ENCODE peak calls at places on chromosomes 6 and 20, in five cellular contexts. One of them, this sample, is unnamed.

GRCh38 chr20:17895641-17896246 is 72.8 kb downstream of the SNX5 start:
- DNase-seq in H9: no peak
- DNase-seq in H1: no peak
- DNase-seq in trophoblast cell: peak; percentile 38
- DNase-seq in neuronal stem cell: no peak
- DNase-seq in this sample: peak; percentile 28

GRCh38 chr20:43536817-43537440 is 21.9 kb upstream of the SGK2 start:
- DNase-seq in H9: no peak
- DNase-seq in H1: no peak
- DNase-seq in trophoblast cell: peak; percentile 75
- DNase-seq in neuronal stem cell: no peak
- DNase-seq in this sample: no peak

GRCh38 chr6:134004714-134005113 is 47.7 kb downstream of the SLC2A12 start:
- DNase-seq in H9: no peak
- DNase-seq in H1: no peak
- DNase-seq in trophoblast cell: no peak
- DNase-seq in neuronal stem cell: no peak
- DNase-seq in this sample: no peak

GRCh38 chr6:43174263-43175112 is 3.4 kb downstream of the SRF start:
- DNase-seq in H9: peak; percentile 99
- DNase-seq in H1: peak; percentile 90
- DNase-seq in trophoblast cell: peak; percentile 99
- DNase-seq in neuronal stem cell: peak; percentile 96
- DNase-seq in this sample: peak; percentile 100

GRCh38 chr20:13788167-13788834 is 3.5 kb downstream of the NDUFAF5 start:
- DNase-seq in H9: peak; percentile 46
- DNase-seq in H1: no peak
- DNase-seq in trophoblast cell: peak; percentile 69
- DNase-seq in neuronal stem cell: peak; percentile 21
- DNase-seq in this sample: peak; percentile 76

GRCh38 chr20:34390769-34391447 is 27.8 kb downstream of the ITCH start:
- DNase-seq in H9: no peak
- DNase-seq in H1: peak; percentile 2
- DNase-seq in trophoblast cell: peak; percentile 91
- DNase-seq in neuronal stem cell: no peak
- DNase-seq in this sample: peak; percentile 83

GRCh38 chr6:119871520-119871919 is 522.0 kb upstream of the MAN1A1 start:
- DNase-seq in H9: no peak
- DNase-seq in H1: no peak
- DNase-seq in trophoblast cell: no peak
- DNase-seq in neuronal stem cell: no peak
- DNase-seq in this sample: no peak

GRCh38 chr20:50292324-50293243 is 102.0 kb downstream of the CEBPB start:
- DNase-seq in H9: peak; percentile 58
- DNase-seq in H1: no peak
- DNase-seq in trophoblast cell: peak; percentile 73
- DNase-seq in neuronal stem cell: no peak
- DNase-seq in this sample: peak; percentile 98

GRCh38 chr20:36155629-36155971 is 1.1 kb downstream of the EPB41L1 start:
- DNase-seq in H9: no peak
- DNase-seq in H1: no peak
- DNase-seq in trophoblast cell: no peak
- DNase-seq in neuronal stem cell: no peak
- DNase-seq in this sample: no peak

GRCh38 chr6:146410851-146411595 is 132.6 kb upstream of the RAB32 start:
- DNase-seq in H9: no peak
- DNase-seq in H1: no peak
- DNase-seq in trophoblast cell: peak; percentile 15
- DNase-seq in neuronal stem cell: no peak
- DNase-seq in this sample: peak; percentile 47

GRCh38 chr6:96537726-96538125 is 16.1 kb downstream of the UFL1 start:
- DNase-seq in H9: no peak
- DNase-seq in H1: no peak
- DNase-seq in trophoblast cell: no peak
- DNase-seq in neuronal stem cell: no peak
- DNase-seq in this sample: no peak

GRCh38 chr20:62269378-62269777 is 31.1 kb downstream of the OSBPL2 start:
- DNase-seq in H9: no peak
- DNase-seq in H1: no peak
- DNase-seq in trophoblast cell: no peak
- DNase-seq in neuronal stem cell: no peak
- DNase-seq in this sample: no peak

GRCh38 chr6:94130458-94130857 is 711.1 kb upstream of the EPHA7 start:
- DNase-seq in H9: no peak
- DNase-seq in H1: no peak
- DNase-seq in trophoblast cell: no peak
- DNase-seq in neuronal stem cell: peak; percentile 54
- DNase-seq in this sample: no peak

GRCh38 chr6:121105461-121105860 is 228.8 kb downstream of the TBC1D32 start:
- DNase-seq in H9: no peak
- DNase-seq in H1: no peak
- DNase-seq in trophoblast cell: peak; percentile 47
- DNase-seq in neuronal stem cell: no peak
- DNase-seq in this sample: no peak

GRCh38 chr20:53872561-53873248 is 197.7 kb downstream of the BCAS1 start:
- DNase-seq in H9: no peak
- DNase-seq in H1: no peak
- DNase-seq in trophoblast cell: no peak
- DNase-seq in neuronal stem cell: no peak
- DNase-seq in this sample: no peak

GRCh38 chr6:105568121-105568520 is 165.2 kb upstream of the PREP start:
- DNase-seq in H9: no peak
- DNase-seq in H1: no peak
- DNase-seq in trophoblast cell: peak; percentile 43
- DNase-seq in neuronal stem cell: no peak
- DNase-seq in this sample: no peak

GRCh38 chr6:36479256-36479655 is 36.5 kb downstream of the KCTD20 start:
- DNase-seq in H9: no peak
- DNase-seq in H1: no peak
- DNase-seq in trophoblast cell: peak; percentile 78
- DNase-seq in neuronal stem cell: no peak
- DNase-seq in this sample: no peak

GRCh38 chr6:49553353-49553752 is 2.9 kb downstream of the C6orf141 start:
- DNase-seq in H9: no peak
- DNase-seq in H1: no peak
- DNase-seq in trophoblast cell: peak; percentile 89
- DNase-seq in neuronal stem cell: no peak
- DNase-seq in this sample: no peak

GRCh38 chr20:61699184-61700066 is 366.3 kb downstream of the TAF4 start:
- DNase-seq in H9: no peak
- DNase-seq in H1: no peak
- DNase-seq in trophoblast cell: no peak
- DNase-seq in neuronal stem cell: peak; percentile 12
- DNase-seq in this sample: peak; percentile 19

GRCh38 chr6:149889321-149889720 is 8.6 kb downstream of the RAET1E start:
- DNase-seq in H9: no peak
- DNase-seq in H1: no peak
- DNase-seq in trophoblast cell: no peak
- DNase-seq in neuronal stem cell: no peak
- DNase-seq in this sample: peak; percentile 39

GRCh38 chr6:100269189-100269588 is 195.5 kb downstream of the SIM1 start:
- DNase-seq in H9: no peak
- DNase-seq in H1: no peak
- DNase-seq in trophoblast cell: peak; percentile 22
- DNase-seq in neuronal stem cell: no peak
- DNase-seq in this sample: peak; percentile 37

GRCh38 chr6:163416640-163417253 is 2.2 kb downstream of the QKI start:
- DNase-seq in H9: no peak
- DNase-seq in H1: no peak
- DNase-seq in trophoblast cell: peak; percentile 95
- DNase-seq in neuronal stem cell: peak; percentile 66
- DNase-seq in this sample: peak; percentile 90
- H3K4me2 ChIP-seq in H9: peak overlapping the region; percentile 95
- H3K4me2 ChIP-seq in H1: peak overlapping the region; percentile 63
- H3K4me2 ChIP-seq in trophoblast cell: peak overlapping the region; percentile 76
- H3K4me2 ChIP-seq in neuronal stem cell: peak overlapping the region; percentile 58
- H3K4me2 ChIP-seq in this sample: peak overlapping the region; percentile 68

GRCh38 chr6:8436956-8437355 is 1.6 kb upstream of the SLC35B3 start:
- DNase-seq in H9: no peak
- DNase-seq in H1: no peak
- DNase-seq in trophoblast cell: no peak
- DNase-seq in neuronal stem cell: no peak
- DNase-seq in this sample: no peak

GRCh38 chr6:8437813-8438212 is 2.5 kb upstream of the SLC35B3 start:
- DNase-seq in H9: no peak
- DNase-seq in H1: no peak
- DNase-seq in trophoblast cell: no peak
- DNase-seq in neuronal stem cell: no peak
- DNase-seq in this sample: no peak

GRCh38 chr6:8434727-8435092 is 635 bp downstream of the SLC35B3 start:
- DNase-seq in H9: no peak
- DNase-seq in H1: no peak
- DNase-seq in trophoblast cell: peak; percentile 29
- DNase-seq in neuronal stem cell: no peak
- DNase-seq in this sample: no peak

GRCh38 chr6:8435845-8436168 is 462 bp upstream of the SLC35B3 start:
- DNase-seq in H9: no peak
- DNase-seq in H1: no peak
- DNase-seq in trophoblast cell: peak; percentile 93
- DNase-seq in neuronal stem cell: peak; percentile 4
- DNase-seq in this sample: no peak

GRCh38 chr6:8435093-8435844 is at the start of gene SLC35B3:
- DNase-seq in H9: peak; percentile 94
- DNase-seq in H1: peak; percentile 67
- DNase-seq in trophoblast cell: peak; percentile 100
- DNase-seq in neuronal stem cell: peak; percentile 90
- DNase-seq in this sample: peak; percentile 91
- H2BK5ac ChIP-seq in H9: no peak within 1 kb of the TSS
- H2BK5ac ChIP-seq in H1: peak within 1 kb of the TSS; percentile 92
- H2BK5ac ChIP-seq in trophoblast cell: peak within 1 kb of the TSS; percentile 81
- H2BK5ac ChIP-seq in neuronal stem cell: no peak within 1 kb of the TSS
- H2BK5ac ChIP-seq in this sample: peak within 1 kb of the TSS; percentile 69

GRCh38 chr6:157996918-157997702 is 15.4 kb downstream of the SYNJ2 start:
- DNase-seq in H9: no peak
- DNase-seq in H1: no peak
- DNase-seq in trophoblast cell: no peak
- DNase-seq in neuronal stem cell: no peak
- DNase-seq in this sample: no peak

GRCh38 chr6:157993076-157993475 is 11.4 kb downstream of the SYNJ2 start:
- DNase-seq in H9: no peak
- DNase-seq in H1: no peak
- DNase-seq in trophoblast cell: no peak
- DNase-seq in neuronal stem cell: no peak
- DNase-seq in this sample: no peak

GRCh38 chr6:157995458-157995857 is 13.8 kb downstream of the SYNJ2 start:
- DNase-seq in H9: no peak
- DNase-seq in H1: no peak
- DNase-seq in trophoblast cell: no peak
- DNase-seq in neuronal stem cell: no peak
- DNase-seq in this sample: no peak

GRCh38 chr6:157996201-157996712 is 14.6 kb downstream of the SYNJ2 start:
- DNase-seq in H9: no peak
- DNase-seq in H1: no peak
- DNase-seq in trophoblast cell: no peak
- DNase-seq in neuronal stem cell: no peak
- DNase-seq in this sample: no peak

GRCh38 chr6:157994126-157994795 is 12.6 kb downstream of the SYNJ2 start:
- DNase-seq in H9: no peak
- DNase-seq in H1: no peak
- DNase-seq in trophoblast cell: peak; percentile 72
- DNase-seq in neuronal stem cell: no peak
- DNase-seq in this sample: no peak
- H2BK12ac ChIP-seq in H9: no peak overlapping the region
- H2BK12ac ChIP-seq in H1: no peak overlapping the region
- H2BK12ac ChIP-seq in trophoblast cell: no peak overlapping the region
- H2BK12ac ChIP-seq in neuronal stem cell: no peak overlapping the region
- H2BK12ac ChIP-seq in this sample: no peak overlapping the region

GRCh38 chr20:32474967-32475819 is 109.9 kb downstream of the NOL4L start:
- DNase-seq in H9: peak; percentile 66
- DNase-seq in H1: no peak
- DNase-seq in trophoblast cell: no peak
- DNase-seq in neuronal stem cell: peak; percentile 49
- DNase-seq in this sample: peak; percentile 95

GRCh38 chr20:32474009-32474716 is 111.0 kb downstream of the NOL4L start:
- DNase-seq in H9: no peak
- DNase-seq in H1: no peak
- DNase-seq in trophoblast cell: no peak
- DNase-seq in neuronal stem cell: no peak
- DNase-seq in this sample: no peak

GRCh38 chr20:32472581-32473207 is 112.4 kb downstream of the NOL4L start:
- DNase-seq in H9: no peak
- DNase-seq in H1: no peak
- DNase-seq in trophoblast cell: no peak
- DNase-seq in neuronal stem cell: no peak
- DNase-seq in this sample: no peak

GRCh38 chr20:32473231-32474008 is 111.7 kb downstream of the NOL4L start:
- DNase-seq in H9: no peak
- DNase-seq in H1: no peak
- DNase-seq in trophoblast cell: no peak
- DNase-seq in neuronal stem cell: peak; percentile 82
- DNase-seq in this sample: no peak

DNA sequence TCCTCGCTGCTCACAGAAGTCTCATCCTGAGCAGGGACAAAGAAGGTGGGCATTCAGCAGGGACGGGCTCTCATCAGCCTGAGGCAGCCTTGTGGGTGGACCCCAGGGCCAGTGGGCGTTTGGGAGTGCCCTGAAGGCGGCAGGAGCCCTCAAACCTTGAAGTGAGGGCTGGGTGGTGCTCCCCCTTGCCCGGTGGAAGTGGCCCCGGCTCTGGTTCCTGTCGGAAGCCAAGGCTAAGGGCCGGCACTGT is 110.5 kb downstream of the NOL4L start:
- DNase-seq in H9: no peak
- DNase-seq in H1: no peak
- DNase-seq in trophoblast cell: no peak
- DNase-seq in neuronal stem cell: no peak
- DNase-seq in this sample: peak; percentile 22
- H3K4me2 ChIP-seq in H9: no peak overlapping the region
- H3K4me2 ChIP-seq in H1: peak overlapping the region; percentile 66
- H3K4me2 ChIP-seq in trophoblast cell: peak overlapping the region; percentile 54
- H3K4me2 ChIP-seq in neuronal stem cell: no peak overlapping the region
- H3K4me2 ChIP-seq in this sample: peak overlapping the region; percentile 74

GRCh38 chr6:143678980-143679379 is 1.2 kb downstream of the PHACTR2 start:
- DNase-seq in H9: no peak
- DNase-seq in H1: no peak
- DNase-seq in trophoblast cell: no peak
- DNase-seq in neuronal stem cell: no peak
- DNase-seq in this sample: no peak
- H2BK5ac ChIP-seq in H9: no peak overlapping the region
- H2BK5ac ChIP-seq in H1: no peak overlapping the region
- H2BK5ac ChIP-seq in trophoblast cell: peak overlapping the region; percentile 63
- H2BK5ac ChIP-seq in neuronal stem cell: no peak overlapping the region
- H2BK5ac ChIP-seq in this sample: no peak overlapping the region

GRCh38 chr6:7493866-7494265 is 47.6 kb upstream of the DSP start:
- DNase-seq in H9: no peak
- DNase-seq in H1: no peak
- DNase-seq in trophoblast cell: peak; percentile 79
- DNase-seq in neuronal stem cell: no peak
- DNase-seq in this sample: no peak
- H2BK12ac ChIP-seq in H9: no peak overlapping the region
- H2BK12ac ChIP-seq in H1: no peak overlapping the region
- H2BK12ac ChIP-seq in trophoblast cell: no peak overlapping the region
- H2BK12ac ChIP-seq in neuronal stem cell: no peak overlapping the region
- H2BK12ac ChIP-seq in this sample: no peak overlapping the region